ENCODE peak calls at places on chromosomes 6 and 20, in seven cellular contexts. X is amniotic epithelial cell, A is GM04503, S is hepatocyte, C is endothelial cell, Z is tibial artery, U is GM12865. K is an unnamed sample.

GRCh38 chr6:139334791-139335446 is 39.5 kb downstream of the CITED2 start:
- DNase-seq in A (peak; percentile 89), Z (no peak), X (peak; percentile 93), S (no peak), C (no peak), U (no peak), K (peak; percentile 94)

GRCh38 chr6:165804331-165805066 is 141.5 kb upstream of the PDE10A start:
- DNase-seq in U (no peak), X (no peak), S (no peak), Z (no peak), C (peak; percentile 10), A (no peak), K (no peak)

GRCh38 chr6:130632897-130633296 is 194.3 kb upstream of the SMLR1 start:
- DNase-seq in U (no peak), C (no peak), Z (no peak), S (no peak), X (no peak), A (no peak), K (no peak)

GRCh38 chr20:49381558-49382493 is 100.6 kb downstream of the KCNB1 start:
- DNase-seq in Z (peak; percentile 84), X (no peak), A (no peak), C (no peak), U (no peak), S (peak; percentile 18), K (peak; percentile 49)

GRCh38 chr20:46438156-46438750 is 31.8 kb upstream of the ELMO2 start:
- DNase-seq in A (peak; percentile 5), X (peak; percentile 18), C (peak; percentile 9), Z (no peak), S (peak; percentile 19), U (peak; percentile 35), K (peak; percentile 38)

GRCh38 chr6:24995270-24995669 is 59.5 kb upstream of the RIPOR2 start:
- DNase-seq in S (no peak), X (no peak), A (no peak), U (no peak), Z (no peak), C (no peak), K (no peak)

GRCh38 chr6:292506-293184 is 358 bp downstream of the DUSP22 start:
- DNase-seq in U (peak; percentile 97), A (no peak), S (peak; percentile 73), C (peak; percentile 45), X (peak; percentile 29), Z (peak; percentile 77), K (peak; percentile 37)

GRCh38 chr6:46734867-46735719 is at the start of gene PLA2G7:
- DNase-seq in U (no peak), C (peak; percentile 33), S (peak; percentile 32), A (no peak), X (no peak), Z (no peak), K (no peak)

GRCh38 chr20:53692465-53693067 is 98.9 kb upstream of the ZNF217 start:
- DNase-seq in S (no peak), Z (peak; percentile 46), C (no peak), U (no peak), X (peak; percentile 76), A (peak; percentile 97), K (peak; percentile 61)

GRCh38 chr6:41578714-41579610 is 32.8 kb downstream of the FOXP4 start:
- DNase-seq in U (no peak), Z (no peak), S (no peak), A (no peak), C (peak; percentile 65), X (no peak), K (peak; percentile 9)

GRCh38 chr20:23326774-23327173 is 23.8 kb upstream of the NXT1 start:
- DNase-seq in C (no peak), Z (no peak), A (no peak), U (no peak), S (no peak), X (no peak), K (no peak)

GRCh38 chr6:90494067-90494773 is 92.7 kb downstream of the MAP3K7 start:
- DNase-seq in Z (no peak), X (no peak), U (no peak), C (no peak), A (no peak), S (no peak), K (no peak)

GRCh38 chr6:100283288-100283687 is 181.4 kb downstream of the SIM1 start:
- DNase-seq in S (peak; percentile 8), X (peak; percentile 23), Z (no peak), C (no peak), U (no peak), A (peak; percentile 37), K (peak; percentile 74)

GRCh38 chr20:25211273-25211672 is 15.8 kb downstream of the ENTPD6 start:
- DNase-seq in X (no peak), S (no peak), U (no peak), Z (no peak), A (no peak), C (no peak), K (no peak)

GRCh38 chr6:154201708-154202107 is 154.9 kb downstream of the IPCEF1 start:
- DNase-seq in U (no peak), X (no peak), C (no peak), Z (no peak), S (no peak), A (no peak), K (no peak)

GRCh38 chr20:50136822-50137599 is 16.5 kb downstream of the PEDS1 start:
- DNase-seq in C (no peak), S (no peak), A (no peak), U (no peak), Z (no peak), X (no peak), K (peak; percentile 56)

GRCh38 chr6:117072134-117072533 is 193.2 kb upstream of the VGLL2 start:
- DNase-seq in U (no peak), Z (no peak), S (no peak), C (no peak), A (no peak), X (no peak), K (no peak)

GRCh38 chr6:137024172-137024990 is 20.4 kb downstream of the IL20RA start:
- DNase-seq in Z (no peak), A (no peak), S (no peak), X (no peak), C (no peak), U (no peak), K (no peak)

GRCh38 chr20:7858851-7859250 is 81.4 kb downstream of the HAO1 start:
- DNase-seq in Z (no peak), U (no peak), C (no peak), X (no peak), A (no peak), S (no peak), K (no peak)

GRCh38 chr20:23435675-23436539 is 3.6 kb upstream of the CSTL1 start:
- DNase-seq in S (peak; percentile 42), Z (peak; percentile 67), A (no peak), C (no peak), U (no peak), X (no peak), K (no peak)

K was measured in iris pigment epithelial cell.